ENCODE peak calls at places on chromosome 1, in four cellular contexts. One of them, this sample, is unnamed.

GRCh38 chr1:34685225-34685624 is 69.6 kb upstream of the GJB5 start:
- DNase-seq in hypothalamus: no peak
- DNase-seq in central memory CD8-positive, alpha-beta T cell: no peak
- DNase-seq in uterus: no peak
- DNase-seq in this sample: no peak

GRCh38 chr1:97778718-97779117 is 142.1 kb downstream of the DPYD start:
- DNase-seq in hypothalamus: no peak
- DNase-seq in central memory CD8-positive, alpha-beta T cell: no peak
- DNase-seq in uterus: no peak
- DNase-seq in this sample: peak; percentile 23

GRCh38 chr1:208264469-208265126 is 20.4 kb upstream of the PLXNA2 start:
- DNase-seq in hypothalamus: no peak
- DNase-seq in central memory CD8-positive, alpha-beta T cell: no peak
- DNase-seq in uterus: no peak
- DNase-seq in this sample: no peak

GRCh38 chr1:241695454-241696171 is 43.5 kb downstream of the WDR64 start:
- DNase-seq in hypothalamus: no peak
- DNase-seq in central memory CD8-positive, alpha-beta T cell: no peak
- DNase-seq in uterus: no peak
- DNase-seq in this sample: peak; percentile 55

GRCh38 chr1:55038974-55039341 is 390 bp upstream of the PCSK9 start:
- DNase-seq in hypothalamus: no peak
- DNase-seq in central memory CD8-positive, alpha-beta T cell: no peak
- DNase-seq in uterus: no peak
- DNase-seq in this sample: no peak

GRCh38 chr1:226737819-226738420 is 1.2 kb downstream of the ITPKB start:
- DNase-seq in hypothalamus: peak; percentile 71
- DNase-seq in central memory CD8-positive, alpha-beta T cell: peak; percentile 32
- DNase-seq in uterus: peak; percentile 64
- DNase-seq in this sample: peak; percentile 45

GRCh38 chr1:64483711-64484454 is 14.0 kb downstream of the CACHD1 start:
- DNase-seq in hypothalamus: no peak
- DNase-seq in central memory CD8-positive, alpha-beta T cell: no peak
- DNase-seq in uterus: no peak
- DNase-seq in this sample: no peak

GRCh38 chr1:21362096-21362495 is 71.8 kb upstream of the ECE1 start:
- DNase-seq in hypothalamus: no peak
- DNase-seq in central memory CD8-positive, alpha-beta T cell: no peak
- DNase-seq in uterus: no peak
- DNase-seq in this sample: no peak

GRCh38 chr1:171251741-171252300 is 3.5 kb downstream of the FMO1 start:
- DNase-seq in hypothalamus: no peak
- DNase-seq in central memory CD8-positive, alpha-beta T cell: no peak
- DNase-seq in uterus: no peak
- DNase-seq in this sample: peak; percentile 42

GRCh38 chr1:220432408-220432807 is 95.5 kb upstream of the MARK1 start:
- DNase-seq in hypothalamus: no peak
- DNase-seq in central memory CD8-positive, alpha-beta T cell: no peak
- DNase-seq in uterus: no peak
- DNase-seq in this sample: no peak

GRCh38 chr1:169049258-169049936 is 57.1 kb upstream of the ATP1B1 start:
- DNase-seq in hypothalamus: no peak
- DNase-seq in central memory CD8-positive, alpha-beta T cell: no peak
- DNase-seq in uterus: no peak
- DNase-seq in this sample: no peak

GRCh38 chr1:29363536-29363935 is 127.2 kb downstream of the PTPRU start:
- DNase-seq in hypothalamus: no peak
- DNase-seq in central memory CD8-positive, alpha-beta T cell: no peak
- DNase-seq in uterus: no peak
- DNase-seq in this sample: no peak

GRCh38 chr1:207010726-207011125 is 21.8 kb downstream of the C1orf116 start:
- DNase-seq in hypothalamus: no peak
- DNase-seq in central memory CD8-positive, alpha-beta T cell: no peak
- DNase-seq in uterus: no peak
- DNase-seq in this sample: no peak

GRCh38 chr1:108512239-108513071 is 47.4 kb upstream of the EEIG2 start:
- DNase-seq in hypothalamus: no peak
- DNase-seq in central memory CD8-positive, alpha-beta T cell: no peak
- DNase-seq in uterus: no peak
- DNase-seq in this sample: peak; percentile 37

GRCh38 chr1:2255420-2256369 is 27.6 kb downstream of the SKI start:
- DNase-seq in hypothalamus: no peak
- DNase-seq in central memory CD8-positive, alpha-beta T cell: peak; percentile 90
- DNase-seq in uterus: no peak
- DNase-seq in this sample: peak; percentile 71

GRCh38 chr1:218394416-218394815 is 49.3 kb downstream of the TGFB2 start:
- DNase-seq in hypothalamus: no peak
- DNase-seq in central memory CD8-positive, alpha-beta T cell: no peak
- DNase-seq in uterus: no peak
- DNase-seq in this sample: peak; percentile 68

GRCh38 chr1:66624412-66625060 is 90.6 kb downstream of the SGIP1 start:
- DNase-seq in hypothalamus: no peak
- DNase-seq in central memory CD8-positive, alpha-beta T cell: no peak
- DNase-seq in uterus: no peak
- DNase-seq in this sample: peak; percentile 69

GRCh38 chr1:147246910-147247655 is 4.6 kb downstream of the CHD1L start:
- DNase-seq in hypothalamus: no peak
- DNase-seq in central memory CD8-positive, alpha-beta T cell: no peak
- DNase-seq in uterus: no peak
- DNase-seq in this sample: no peak

GRCh38 chr1:97423397-97423796 is 497.4 kb downstream of the DPYD start:
- DNase-seq in hypothalamus: no peak
- DNase-seq in central memory CD8-positive, alpha-beta T cell: no peak
- DNase-seq in uterus: no peak
- DNase-seq in this sample: no peak